ENCODE peak calls at places on chromosomes 13 and 19, in ten cellular contexts. W, G, H, L, O, R, C, B, U and M are unnamed samples.

GRCh38 chr19:12464769-12465725 is 19.6 kb downstream of the ZNF709 start:
- DNase-seq in W (no peak), G (no peak), H (no peak), L (no peak), O (no peak), R (no peak), C (no peak), B (no peak), U (no peak), M (no peak)

GRCh38 chr19:33248954-33249613 is 23.4 kb upstream of the SLC7A10 start:
- DNase-seq in W (no peak), G (peak), H (no peak), L (no peak), O (no peak), R (no peak), C (no peak), B (no peak), U (no peak), M (no peak)

GRCh38 chr13:44758595-44759221 is 182.6 kb upstream of the TSC22D1 start:
- DNase-seq in W (peak), G (no peak), H (no peak), L (no peak), O (no peak), R (no peak), C (no peak), B (no peak), U (no peak), M (no peak)

GRCh38 chr13:90868321-90868920 is 479.1 kb upstream of the MIR17HG start:
- DNase-seq in W (no peak), G (no peak), H (no peak), L (no peak), O (no peak), R (peak), C (no peak), B (no peak), U (no peak), M (peak)

GRCh38 chr19:32901504-32902161 is 32.1 kb upstream of the SLC7A9 start:
- DNase-seq in W (no peak), G (no peak), H (no peak), L (no peak), O (no peak), R (no peak), C (no peak), B (no peak), U (no peak), M (no peak)

GRCh38 chr19:10430505-10431253 is 10.3 kb downstream of the PDE4A start:
- DNase-seq in W (no peak), G (peak), H (no peak), L (no peak), O (peak), R (no peak), C (peak), B (peak), U (no peak), M (peak)

GRCh38 chr19:35944553-35944952 is 8.4 kb downstream of the LRFN3 start:
- DNase-seq in W (no peak), G (no peak), H (no peak), L (no peak), O (no peak), R (no peak), C (no peak), B (no peak), U (no peak), M (no peak)

GRCh38 chr13:49679244-49679643 is 12.0 kb downstream of the EBPL start:
- DNase-seq in W (no peak), G (no peak), H (no peak), L (no peak), O (no peak), R (no peak), C (peak), B (no peak), U (no peak), M (peak)

GRCh38 chr19:3257071-3257470 is 32.6 kb downstream of the CELF5 start:
- DNase-seq in W (no peak), G (no peak), H (no peak), L (no peak), O (no peak), R (no peak), C (no peak), B (no peak), U (no peak), M (no peak)

GRCh38 chr19:31560021-31560770 is 211.0 kb upstream of the TSHZ3 start:
- DNase-seq in W (no peak), G (no peak), H (no peak), L (no peak), O (no peak), R (no peak), C (no peak), B (no peak), U (no peak), M (no peak)

GRCh38 chr13:26300140-26300539 is 46.2 kb downstream of the CDK8 start:
- DNase-seq in W (no peak), G (no peak), H (no peak), L (no peak), O (no peak), R (no peak), C (no peak), B (no peak), U (no peak), M (no peak)

GRCh38 chr19:3145909-3146676 is 10.3 kb downstream of the GNA15 start:
- DNase-seq in W (no peak), G (peak), H (no peak), L (no peak), O (no peak), R (no peak), C (no peak), B (no peak), U (no peak), M (no peak)

GRCh38 chr13:68369739-68370138 is 1139.6 kb upstream of the PCDH9 start:
- DNase-seq in W (no peak), G (no peak), H (no peak), L (no peak), O (no peak), R (no peak), C (no peak), B (no peak), U (no peak), M (no peak)

GRCh38 chr13:39684531-39685137 is 29.2 kb downstream of the COG6 start:
- DNase-seq in W (no peak), G (no peak), H (no peak), L (no peak), O (no peak), R (no peak), C (peak), B (no peak), U (no peak), M (peak)

GRCh38 chr19:41707502-41707812 is 969 bp upstream of the CEACAM5 start:
- DNase-seq in W (no peak), G (no peak), H (no peak), L (no peak), O (peak), R (no peak), C (no peak), B (no peak), U (no peak), M (no peak)

GRCh38 chr13:44471686-44472085 is 98.1 kb downstream of the SERP2 start:
- DNase-seq in W (no peak), G (no peak), H (no peak), L (no peak), O (no peak), R (no peak), C (no peak), B (no peak), U (no peak), M (no peak)

GRCh38 chr19:13156968-13157882 is 7.0 kb downstream of the IER2 start:
- DNase-seq in W (no peak), G (no peak), H (no peak), L (no peak), O (no peak), R (no peak), C (no peak), B (no peak), U (no peak), M (no peak)

GRCh38 chr13:93244141-93244917 is 17.7 kb downstream of the GPC6 start:
- DNase-seq in W (no peak), G (no peak), H (no peak), L (no peak), O (no peak), R (no peak), C (no peak), B (no peak), U (no peak), M (no peak)

GRCh38 chr19:41427647-41428480 is 690 bp upstream of the B3GNT8 start:
- DNase-seq in W (no peak), G (no peak), H (no peak), L (no peak), O (peak), R (no peak), C (peak), B (peak), U (no peak), M (no peak)

GRCh38 chr19:2612619-2613249 is 89.8 kb downstream of the GNG7 start:
- DNase-seq in W (no peak), G (no peak), H (no peak), L (no peak), O (no peak), R (no peak), C (no peak), B (no peak), U (no peak), M (no peak)

GRCh38 chr19:6514926-6515325 is 12.8 kb upstream of the TUBB4A start:
- DNase-seq in W (no peak), G (no peak), H (no peak), L (no peak), O (no peak), R (no peak), C (no peak), B (no peak), U (no peak), M (no peak)

GRCh38 chr13:62014299-62014698 is 598.6 kb upstream of the PCDH20 start:
- DNase-seq in W (no peak), G (no peak), H (no peak), L (no peak), O (no peak), R (no peak), C (no peak), B (no peak), U (no peak), M (no peak)

GRCh38 chr19:33469171-33470039 is 52.2 kb downstream of the PEPD start:
- DNase-seq in W (no peak), G (peak), H (no peak), L (no peak), O (no peak), R (no peak), C (no peak), B (no peak), U (peak), M (no peak)

GRCh38 chr19:2719910-2720776 is 1.0 kb downstream of the DIRAS1 start:
- DNase-seq in W (no peak), G (peak), H (no peak), L (no peak), O (peak), R (peak), C (no peak), B (no peak), U (no peak), M (peak)

GRCh38 chr13:36959438-36960116 is 39.5 kb upstream of the SMAD9 start:
- DNase-seq in W (no peak), G (no peak), H (no peak), L (no peak), O (no peak), R (no peak), C (no peak), B (no peak), U (no peak), M (no peak)

GRCh38 chr19:38361633-38362075 is 12.7 kb upstream of the PSMD8 start:
- DNase-seq in W (peak), G (peak), H (peak), L (no peak), O (peak), R (peak), C (peak), B (peak), U (peak), M (peak)

GRCh38 chr13:43469791-43470190 is 317.0 kb downstream of the ENOX1 start:
- DNase-seq in W (no peak), G (no peak), H (no peak), L (no peak), O (no peak), R (no peak), C (no peak), B (no peak), U (no peak), M (no peak)

GRCh38 chr13:26525528-26525927 is 32.0 kb upstream of the WASF3 start:
- DNase-seq in W (no peak), G (no peak), H (no peak), L (no peak), O (no peak), R (no peak), C (no peak), B (no peak), U (no peak), M (no peak)

GRCh38 chr13:113660066-113660465 is 2.1 kb upstream of the ATP4B start:
- DNase-seq in W (no peak), G (peak), H (peak), L (no peak), O (no peak), R (no peak), C (no peak), B (no peak), U (no peak), M (no peak)

GRCh38 chr13:49314344-49314882 is 66.7 kb downstream of the CDADC1 start:
- DNase-seq in W (no peak), G (no peak), H (no peak), L (no peak), O (no peak), R (no peak), C (no peak), B (no peak), U (no peak), M (no peak)

GRCh38 chr13:105774739-105775460 is 760.6 kb downstream of the EFNB2 start:
- DNase-seq in W (no peak), G (no peak), H (no peak), L (no peak), O (no peak), R (no peak), C (no peak), B (no peak), U (no peak), M (no peak)

GRCh38 chr19:3403489-3404323 is 37.3 kb downstream of the NFIC start:
- DNase-seq in W (no peak), G (peak), H (no peak), L (peak), O (no peak), R (no peak), C (no peak), B (peak), U (peak), M (no peak)

GRCh38 chr19:44212865-44213346 is 574 bp downstream of the ZNF227 start:
- DNase-seq in W (no peak), G (no peak), H (no peak), L (no peak), O (no peak), R (no peak), C (no peak), B (no peak), U (no peak), M (no peak)

GRCh38 chr19:46890423-46891170 is 29.8 kb downstream of the ARHGAP35 start:
- DNase-seq in W (no peak), G (no peak), H (no peak), L (no peak), O (no peak), R (no peak), C (no peak), B (no peak), U (no peak), M (no peak)
- TF ChIP-seq CTCF in W (no peak), G (no peak), H (no peak), L (no peak), O (no peak), R (no peak), C (no peak), B (no peak), U (no peak), M (no peak)

DNA sequence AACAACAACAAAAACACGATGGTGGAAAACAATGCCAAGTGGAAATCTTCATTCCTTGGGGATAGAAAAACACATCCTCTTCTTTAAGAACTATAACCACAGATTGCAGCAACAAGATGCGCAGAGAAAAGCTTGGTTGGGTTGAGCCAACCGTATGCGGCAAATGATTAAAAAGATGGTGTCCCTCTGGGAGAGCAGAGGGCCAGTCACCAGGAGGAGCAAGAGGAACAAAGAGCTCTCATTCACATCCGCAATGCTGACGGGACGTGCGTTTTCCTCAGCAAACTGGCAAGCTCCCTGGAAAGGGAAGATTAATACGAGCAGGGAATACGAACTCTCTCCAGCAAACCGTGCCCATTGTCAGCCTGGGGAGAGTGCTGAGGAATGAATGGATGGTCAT is 141.6 kb downstream of the KATNAL1 start:
- DNase-seq in W (no peak), G (no peak), H (no peak), L (no peak), O (no peak), R (no peak), C (no peak), B (no peak), U (no peak), M (no peak)
- TF ChIP-seq CTCF in W (no peak), G (no peak), H (no peak), L (no peak), O (no peak), R (no peak), C (no peak), B (no peak), U (no peak), M (no peak)

GRCh38 chr13:29589234-29589633 is 6.3 kb downstream of the SLC7A1 start:
- DNase-seq in W (no peak), G (no peak), H (no peak), L (no peak), O (no peak), R (no peak), C (no peak), B (no peak), U (no peak), M (no peak)

GRCh38 chr13:29587645-29588044 is 7.8 kb downstream of the SLC7A1 start:
- DNase-seq in W (no peak), G (no peak), H (no peak), L (no peak), O (no peak), R (no peak), C (no peak), B (no peak), U (no peak), M (no peak)

GRCh38 chr13:29593605-29594297 is 1.7 kb downstream of the SLC7A1 start:
- DNase-seq in W (no peak), G (no peak), H (no peak), L (no peak), O (no peak), R (no peak), C (no peak), B (no peak), U (no peak), M (no peak)

GRCh38 chr13:29591310-29591709 is 4.2 kb downstream of the SLC7A1 start:
- DNase-seq in W (no peak), G (no peak), H (no peak), L (no peak), O (no peak), R (no peak), C (no peak), B (no peak), U (no peak), M (no peak)

DNA sequence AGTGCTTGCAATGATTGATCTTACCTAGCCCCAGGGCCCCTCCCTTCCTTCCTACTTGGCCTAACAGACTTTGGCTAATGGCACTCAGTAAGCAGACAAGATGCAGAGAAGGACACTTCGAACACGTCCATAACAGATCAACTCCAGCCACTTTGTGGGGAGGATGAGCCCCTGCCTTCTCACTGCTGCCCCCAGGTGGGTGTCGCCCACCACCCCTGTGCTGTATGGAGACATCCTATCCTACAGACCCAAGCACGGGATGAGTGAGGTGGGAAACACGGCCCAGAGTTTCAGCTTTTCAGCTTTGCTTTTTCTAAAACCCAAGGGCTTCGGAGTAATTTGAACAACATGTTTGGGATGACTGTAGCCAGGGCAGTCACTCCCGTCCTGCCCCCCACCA is 5.5 kb downstream of the SLC7A1 start:
- DNase-seq in W (no peak), G (no peak), H (no peak), L (no peak), O (peak), R (no peak), C (no peak), B (no peak), U (no peak), M (no peak)
- TF ChIP-seq CTCF in W (peak), G (no peak), H (no peak), L (no peak), O (no peak), R (peak), C (no peak), B (no peak), U (no peak), M (no peak)

DNA sequence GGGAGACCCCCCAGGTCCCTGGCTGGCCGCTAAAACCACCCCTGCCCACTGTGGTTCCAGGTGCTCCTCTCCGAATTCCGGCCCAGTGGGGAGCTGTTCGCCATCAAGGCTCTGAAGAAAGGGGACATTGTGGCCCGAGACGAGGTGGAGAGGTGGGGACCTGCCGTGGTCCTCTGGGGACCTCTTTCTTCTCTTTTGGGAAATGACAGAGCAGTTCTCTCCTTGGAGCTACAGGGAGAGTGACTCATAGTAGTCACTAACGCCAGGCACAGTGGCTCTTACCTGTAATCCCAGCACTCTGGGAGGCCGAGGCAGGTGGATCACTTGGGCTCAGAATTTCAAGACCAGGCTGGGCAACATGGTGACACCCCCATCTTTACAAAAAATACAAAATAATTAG is 7.3 kb downstream of the PTGER1 start:
- DNase-seq in W (no peak), G (no peak), H (no peak), L (no peak), O (no peak), R (no peak), C (no peak), B (no peak), U (no peak), M (peak)
- TF ChIP-seq CTCF in W (peak), G (no peak), H (no peak), L (no peak), O (no peak), R (no peak), C (no peak), B (no peak), U (no peak), M (peak)

DNA sequence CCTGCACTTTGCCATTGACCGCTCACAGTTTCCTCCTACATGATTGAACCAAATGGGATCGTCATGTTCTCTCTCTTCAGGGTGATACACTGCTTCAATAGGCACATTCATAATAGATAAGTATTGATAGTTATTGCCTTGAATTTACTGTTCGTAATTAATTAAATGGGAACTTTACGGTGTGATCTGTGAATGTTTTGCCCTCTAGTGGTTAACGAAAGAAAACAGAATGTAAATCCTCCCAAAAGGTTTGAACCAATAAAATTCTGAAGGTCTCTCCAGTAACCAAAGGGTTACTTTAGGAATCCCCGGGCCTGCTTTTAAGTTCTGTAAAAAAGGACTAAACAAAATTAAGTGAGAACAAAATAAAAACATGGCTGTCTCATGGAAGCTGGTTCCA is 389.3 kb downstream of the DACH1 start:
- DNase-seq in W (no peak), G (no peak), H (no peak), L (no peak), O (no peak), R (no peak), C (peak), B (no peak), U (no peak), M (peak)
- TF ChIP-seq CTCF in W (peak), G (no peak), H (peak), L (no peak), O (peak), R (peak), C (no peak), B (no peak), U (no peak), M (peak)